ENCODE peak calls at places on chromosomes 2 and 18, in nine cellular contexts. One of them, this sample, is unnamed.

GRCh38 chr2:235384624-235385023 is 109.2 kb upstream of the AGAP1 start:
- DNase-seq in MCF 10A: no peak
- DNase-seq in upper lobe of left lung: peak
- DNase-seq in astrocyte of the cerebellum: no peak
- DNase-seq in uterus: no peak
- DNase-seq in lung: no peak
- DNase-seq in CD4-positive, alpha-beta T cell: no peak
- DNase-seq in nephron progenitor cell: no peak
- DNase-seq in ovary: no peak
- DNase-seq in this sample: no peak

GRCh38 chr2:134141598-134142340 is 112.1 kb upstream of the MGAT5 start:
- DNase-seq in MCF 10A: no peak
- DNase-seq in upper lobe of left lung: no peak
- DNase-seq in astrocyte of the cerebellum: no peak
- DNase-seq in uterus: no peak
- DNase-seq in lung: no peak
- DNase-seq in CD4-positive, alpha-beta T cell: no peak
- DNase-seq in nephron progenitor cell: no peak
- DNase-seq in ovary: no peak
- DNase-seq in this sample: no peak

GRCh38 chr2:227153307-227153706 is 10.7 kb downstream of the COL4A4 start:
- DNase-seq in MCF 10A: no peak
- DNase-seq in upper lobe of left lung: no peak
- DNase-seq in astrocyte of the cerebellum: no peak
- DNase-seq in uterus: no peak
- DNase-seq in lung: no peak
- DNase-seq in CD4-positive, alpha-beta T cell: no peak
- DNase-seq in nephron progenitor cell: no peak
- DNase-seq in ovary: no peak
- DNase-seq in this sample: no peak

GRCh38 chr2:197919487-197919886 is 115.1 kb downstream of the PLCL1 start:
- DNase-seq in MCF 10A: no peak
- DNase-seq in upper lobe of left lung: no peak
- DNase-seq in astrocyte of the cerebellum: no peak
- DNase-seq in uterus: no peak
- DNase-seq in lung: no peak
- DNase-seq in CD4-positive, alpha-beta T cell: no peak
- DNase-seq in nephron progenitor cell: no peak
- DNase-seq in ovary: no peak
- DNase-seq in this sample: no peak

GRCh38 chr2:1231664-1232063 is 181.6 kb upstream of the TPO start:
- DNase-seq in MCF 10A: no peak
- DNase-seq in upper lobe of left lung: no peak
- DNase-seq in astrocyte of the cerebellum: no peak
- DNase-seq in uterus: no peak
- DNase-seq in lung: no peak
- DNase-seq in CD4-positive, alpha-beta T cell: no peak
- DNase-seq in nephron progenitor cell: no peak
- DNase-seq in ovary: no peak
- DNase-seq in this sample: no peak

GRCh38 chr2:31233216-31233615 is 736 bp upstream of the EHD3 start:
- DNase-seq in MCF 10A: no peak
- DNase-seq in upper lobe of left lung: no peak
- DNase-seq in astrocyte of the cerebellum: no peak
- DNase-seq in uterus: no peak
- DNase-seq in lung: no peak
- DNase-seq in CD4-positive, alpha-beta T cell: no peak
- DNase-seq in nephron progenitor cell: no peak
- DNase-seq in ovary: no peak
- DNase-seq in this sample: no peak

GRCh38 chr18:22467760-22468553 is 50.2 kb upstream of the CTAGE1 start:
- DNase-seq in MCF 10A: peak
- DNase-seq in upper lobe of left lung: no peak
- DNase-seq in astrocyte of the cerebellum: peak
- DNase-seq in uterus: peak
- DNase-seq in lung: no peak
- DNase-seq in CD4-positive, alpha-beta T cell: no peak
- DNase-seq in nephron progenitor cell: no peak
- DNase-seq in ovary: peak
- DNase-seq in this sample: no peak

GRCh38 chr2:55120634-55121359 is 70.5 kb upstream of the RTN4 start:
- DNase-seq in MCF 10A: no peak
- DNase-seq in upper lobe of left lung: peak
- DNase-seq in astrocyte of the cerebellum: no peak
- DNase-seq in uterus: peak
- DNase-seq in lung: no peak
- DNase-seq in CD4-positive, alpha-beta T cell: no peak
- DNase-seq in nephron progenitor cell: peak
- DNase-seq in ovary: peak
- DNase-seq in this sample: no peak

DNA sequence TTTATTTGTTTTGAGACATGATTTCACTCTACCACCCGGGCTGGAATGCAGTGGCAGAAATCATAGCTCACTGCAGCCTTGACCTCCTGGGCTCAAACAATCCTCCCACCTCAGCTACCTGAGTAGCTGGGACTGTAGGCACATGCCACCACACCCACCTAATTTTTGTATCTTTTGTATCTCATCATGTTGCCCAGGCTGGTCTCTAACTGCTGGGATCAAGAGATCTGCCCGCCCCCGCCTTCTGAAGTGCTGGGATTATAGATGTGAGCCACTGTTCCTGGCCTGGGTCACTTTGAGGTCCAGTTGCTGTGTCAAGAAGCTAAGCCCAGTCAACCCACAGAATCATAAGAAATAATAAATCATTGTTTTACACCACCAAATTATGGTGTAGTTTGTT is 38.4 kb downstream of the TSN start:
- DNase-seq in MCF 10A: no peak
- DNase-seq in upper lobe of left lung: no peak
- DNase-seq in astrocyte of the cerebellum: no peak
- DNase-seq in uterus: no peak
- DNase-seq in lung: no peak
- DNase-seq in CD4-positive, alpha-beta T cell: no peak
- DNase-seq in nephron progenitor cell: no peak
- DNase-seq in ovary: no peak
- DNase-seq in this sample: no peak
- TF ChIP-seq CTCF in MCF 10A: no peak
- TF ChIP-seq CTCF in upper lobe of left lung: no peak
- TF ChIP-seq CTCF in astrocyte of the cerebellum: no peak
- TF ChIP-seq CTCF in uterus: no peak
- TF ChIP-seq CTCF in lung: no peak
- TF ChIP-seq CTCF in CD4-positive, alpha-beta T cell: no peak
- TF ChIP-seq CTCF in nephron progenitor cell: no peak
- TF ChIP-seq CTCF in ovary: no peak
- TF ChIP-seq CTCF in this sample: no peak

DNA sequence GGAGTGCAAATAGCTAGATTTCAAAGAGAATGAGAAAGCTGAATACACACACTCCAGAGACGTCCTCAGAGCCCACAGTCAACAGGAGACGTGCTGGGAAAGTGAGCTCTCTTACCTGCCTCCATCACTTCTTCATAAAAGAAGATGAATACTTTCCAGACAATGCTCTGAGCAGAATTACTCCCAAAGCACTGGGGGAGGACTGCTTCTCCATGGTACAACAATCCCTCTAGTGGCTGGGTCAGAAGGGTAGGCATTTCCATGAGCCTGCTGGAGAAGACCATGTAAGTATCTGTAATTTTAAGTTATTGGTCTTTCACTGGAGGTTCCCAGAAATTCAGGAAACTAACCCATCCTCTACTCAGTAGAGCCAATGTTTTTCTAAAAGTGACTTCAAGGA is 190.3 kb downstream of the RBM43 start:
- DNase-seq in MCF 10A: peak
- DNase-seq in upper lobe of left lung: no peak
- DNase-seq in astrocyte of the cerebellum: no peak
- DNase-seq in uterus: no peak
- DNase-seq in lung: no peak
- DNase-seq in CD4-positive, alpha-beta T cell: no peak
- DNase-seq in nephron progenitor cell: peak
- DNase-seq in ovary: no peak
- DNase-seq in this sample: no peak
- TF ChIP-seq CTCF in MCF 10A: no peak
- TF ChIP-seq CTCF in upper lobe of left lung: no peak
- TF ChIP-seq CTCF in astrocyte of the cerebellum: peak
- TF ChIP-seq CTCF in uterus: no peak
- TF ChIP-seq CTCF in lung: no peak
- TF ChIP-seq CTCF in CD4-positive, alpha-beta T cell: no peak
- TF ChIP-seq CTCF in nephron progenitor cell: peak
- TF ChIP-seq CTCF in ovary: no peak
- TF ChIP-seq CTCF in this sample: no peak

GRCh38 chr2:181656450-181657261 is at the start of gene CERKL:
- DNase-seq in MCF 10A: peak
- DNase-seq in upper lobe of left lung: peak
- DNase-seq in astrocyte of the cerebellum: no peak
- DNase-seq in uterus: no peak
- DNase-seq in lung: peak
- DNase-seq in CD4-positive, alpha-beta T cell: no peak
- DNase-seq in nephron progenitor cell: peak
- DNase-seq in ovary: no peak
- DNase-seq in this sample: peak
- TF ChIP-seq CTCF in MCF 10A: no peak
- TF ChIP-seq CTCF in upper lobe of left lung: no peak
- TF ChIP-seq CTCF in astrocyte of the cerebellum: no peak
- TF ChIP-seq CTCF in uterus: no peak
- TF ChIP-seq CTCF in lung: no peak
- TF ChIP-seq CTCF in CD4-positive, alpha-beta T cell: no peak
- TF ChIP-seq CTCF in nephron progenitor cell: no peak
- TF ChIP-seq CTCF in ovary: no peak
- TF ChIP-seq CTCF in this sample: no peak

GRCh38 chr18:76805221-76805620 is 17.1 kb upstream of the ZNF236 start:
- DNase-seq in MCF 10A: peak
- DNase-seq in upper lobe of left lung: no peak
- DNase-seq in astrocyte of the cerebellum: no peak
- DNase-seq in uterus: no peak
- DNase-seq in lung: no peak
- DNase-seq in CD4-positive, alpha-beta T cell: no peak
- DNase-seq in nephron progenitor cell: no peak
- DNase-seq in ovary: no peak
- DNase-seq in this sample: no peak
- TF ChIP-seq CTCF in MCF 10A: no peak
- TF ChIP-seq CTCF in upper lobe of left lung: no peak
- TF ChIP-seq CTCF in astrocyte of the cerebellum: peak
- TF ChIP-seq CTCF in uterus: no peak
- TF ChIP-seq CTCF in lung: no peak
- TF ChIP-seq CTCF in CD4-positive, alpha-beta T cell: no peak
- TF ChIP-seq CTCF in nephron progenitor cell: no peak
- TF ChIP-seq CTCF in ovary: no peak
- TF ChIP-seq CTCF in this sample: no peak